ENCODE peak calls at places on chromosomes 2 and 18, in six cellular contexts. D is HFF-Myc, T is renal cortical epithelial cell, Z is NCI-H2029 treated with DMSO at 0.1 percent for 48 hours, G is iris pigment epithelial cell, S is neural crest cell. A is an unnamed sample.

GRCh38 chr2:19805266-19805665 is 96.5 kb downstream of the TTC32 start:
- DNase-seq in S (no peak), D (no peak), Z (no peak), T (no peak), G (no peak), A (no peak)

GRCh38 chr2:20571231-20571630 is 79.7 kb downstream of the HS1BP3 start:
- DNase-seq in Z (no peak), D (no peak), T (no peak), S (no peak), G (no peak), A (no peak)

GRCh38 chr2:240568678-240569522 is 616 bp downstream of the RNPEPL1 start:
- DNase-seq in T (no peak), D (no peak), S (peak), G (peak), Z (no peak), A (peak)

GRCh38 chr2:108034843-108035242 is 48.5 kb downstream of the SLC5A7 start:
- DNase-seq in D (no peak), S (no peak), T (no peak), Z (no peak), G (no peak), A (no peak)

GRCh38 chr2:125033871-125034270 is 1008.8 kb downstream of the CNTNAP5 start:
- DNase-seq in Z (no peak), T (no peak), S (no peak), D (no peak), G (no peak), A (no peak)

GRCh38 chr2:179454443-179455218 is 190.0 kb upstream of the SESTD1 start:
- DNase-seq in S (no peak), Z (no peak), T (peak), D (peak), G (peak), A (peak)

GRCh38 chr2:219309278-219309677 is at the start of gene PTPRN:
- DNase-seq in T (no peak), Z (no peak), G (peak), D (no peak), S (no peak), A (no peak)

GRCh38 chr2:213001285-213001910 is 150.0 kb downstream of the IKZF2 start:
- DNase-seq in S (no peak), G (no peak), Z (no peak), T (peak), D (no peak), A (no peak)

GRCh38 chr18:50429207-50429948 is 54.5 kb downstream of the SKA1 start:
- DNase-seq in Z (no peak), G (peak), T (peak), S (no peak), D (no peak), A (peak)

GRCh38 chr18:44341759-44342158 is 338.9 kb upstream of the SETBP1 start:
- DNase-seq in Z (no peak), D (no peak), S (no peak), G (no peak), T (peak), A (peak)

GRCh38 chr2:20676353-20677215 is 9.6 kb downstream of the GDF7 start:
- DNase-seq in S (no peak), Z (no peak), T (peak), G (no peak), D (no peak), A (no peak)

A was measured in epithelial cell of esophagus.